ENCODE peak calls at places on chromosomes 2 and 18, in seven cellular contexts. Q is tibial artery, X is MM.1S, F is adipocyte, W is neuronal stem cell, L is lower lobe of right lung, V is adrenal gland. D is an unnamed sample. For H3K4me1, the result is how much of the 10 kb centered on the place peaks cover.

GRCh38 chr2:86499326-86499725 is 58.2 kb downstream of the KDM3A start:
- DNase-seq in W (no peak), X (no peak), F (no peak), V (no peak), Q (no peak), L (no peak), D (no peak)

GRCh38 chr18:76821875-76822509 is 365 bp upstream of the ZNF236 start:
- DNase-seq in L (peak), W (peak), X (peak), Q (peak), V (peak), F (peak), D (peak)

GRCh38 chr2:217653240-217653639 is 349.6 kb downstream of the TNS1 start:
- DNase-seq in L (peak), Q (peak), W (no peak), F (peak), V (peak), X (no peak), D (peak)

GRCh38 chr2:51441786-51442185 is 409.9 kb upstream of the NRXN1 start:
- DNase-seq in W (no peak), L (no peak), F (no peak), V (no peak), Q (no peak), X (no peak), D (no peak)

GRCh38 chr2:9136997-9137819 is 69.4 kb upstream of the ASAP2 start:
- DNase-seq in L (no peak), V (no peak), X (no peak), Q (no peak), W (no peak), F (no peak), D (no peak)

GRCh38 chr2:70710276-70710675 is 57.7 kb downstream of the ADD2 start:
- DNase-seq in L (no peak), V (no peak), Q (no peak), W (no peak), X (no peak), F (no peak), D (no peak)

GRCh38 chr18:36412778-36413177 is 115.3 kb downstream of the FHOD3 start:
- DNase-seq in X (peak), Q (no peak), V (peak), L (no peak), W (no peak), F (no peak), D (peak)

GRCh38 chr2:128468186-128468585 is 149.5 kb upstream of the HS6ST1 start:
- DNase-seq in W (no peak), Q (no peak), L (no peak), V (peak), X (no peak), F (no peak), D (no peak)

GRCh38 chr2:75820693-75821092 is 110.0 kb upstream of the GCFC2 start:
- DNase-seq in Q (no peak), V (no peak), F (no peak), X (no peak), W (no peak), L (no peak), D (no peak)

GRCh38 chr2:39602616-39603015 is 63.1 kb upstream of the TMEM178A start:
- DNase-seq in V (no peak), F (no peak), L (no peak), Q (no peak), W (no peak), X (no peak), D (no peak)

GRCh38 chr2:177338177-177338721 is 54.3 kb upstream of the AGPS start:
- DNase-seq in W (no peak), X (no peak), Q (no peak), F (peak), L (no peak), V (no peak), D (no peak)

GRCh38 chr2:227815066-227815465 is 1.4 kb downstream of the CCL20 start:
- DNase-seq in L (no peak), W (no peak), X (no peak), V (no peak), Q (no peak), F (no peak), D (no peak)

GRCh38 chr2:226618875-226619605 is 180.6 kb downstream of the IRS1 start:
- DNase-seq in L (no peak), Q (no peak), X (no peak), F (peak), W (no peak), V (no peak), D (peak)

GRCh38 chr2:10257036-10257435 is 45.7 kb upstream of the HPCAL1 start:
- DNase-seq in F (no peak), Q (no peak), W (no peak), X (no peak), V (no peak), L (no peak), D (no peak)

GRCh38 chr2:151862688-151863087 is 34.5 kb upstream of the ARL5A start:
- DNase-seq in L (no peak), X (no peak), V (no peak), F (no peak), W (no peak), Q (no peak), D (no peak)

GRCh38 chr2:86392873-86393272 is 48.3 kb upstream of the KDM3A start:
- DNase-seq in V (peak), W (no peak), X (no peak), F (no peak), Q (no peak), L (no peak), D (no peak)

GRCh38 chr18:23689616-23690504 is 607 bp downstream of the LAMA3 start:
- DNase-seq in X (no peak), L (peak), W (peak), Q (no peak), F (peak), V (no peak), D (no peak)

GRCh38 chr2:232535761-232536530 is 3.5 kb upstream of the CHRNG start:
- DNase-seq in F (no peak), L (no peak), X (no peak), Q (no peak), W (no peak), V (no peak), D (no peak)

GRCh38 chr2:71064754-71065621 is 3.5 kb upstream of the NAGK start:
- DNase-seq in W (no peak), X (peak), L (no peak), Q (no peak), F (no peak), V (no peak), D (no peak)

GRCh38 chr2:202278944-202279343 is 13.4 kb downstream of the NOP58 start:
- DNase-seq in F (peak), X (no peak), W (no peak), V (no peak), L (no peak), Q (no peak), D (no peak)

GRCh38 chr2:233142355-233142897 is 82.3 kb downstream of the INPP5D start:
- DNase-seq in F (no peak), Q (no peak), W (no peak), L (no peak), X (peak), V (no peak), D (no peak)

GRCh38 chr2:45675130-45675812 is 23.8 kb downstream of the PRKCE start:
- DNase-seq in X (no peak), F (no peak), V (peak), W (no peak), Q (no peak), L (peak), D (no peak)

GRCh38 chr18:11986061-11986460 is 4.8 kb downstream of the IMPA2 start:
- DNase-seq in L (no peak), Q (no peak), V (no peak), W (no peak), F (no peak), X (no peak), D (no peak)

GRCh38 chr2:161136696-161137324 is 23.4 kb upstream of the TANK start:
- DNase-seq in Q (no peak), X (no peak), V (no peak), F (no peak), W (no peak), L (no peak), D (no peak)

GRCh38 chr2:233319256-233319655 is 11.6 kb downstream of the SAG start:
- DNase-seq in Q (no peak), X (no peak), W (no peak), F (no peak), V (no peak), L (no peak), D (no peak)

GRCh38 chr18:78875268-78875997 is 104.2 kb upstream of the SALL3 start:
- DNase-seq in Q (no peak), V (peak), F (peak), L (no peak), W (peak), X (no peak), D (peak)

GRCh38 chr2:202566286-202566685 is 68.5 kb upstream of the FAM117B start:
- DNase-seq in X (no peak), V (no peak), Q (no peak), F (peak), L (no peak), W (no peak), D (no peak)

GRCh38 chr2:181585732-181586131 is 71.2 kb downstream of the CERKL start:
- DNase-seq in F (no peak), Q (no peak), X (no peak), V (no peak), L (no peak), W (no peak), D (no peak)

GRCh38 chr2:204751472-204751871 is 206.2 kb downstream of the PARD3B start:
- DNase-seq in X (no peak), L (no peak), W (no peak), F (no peak), Q (no peak), V (no peak), D (no peak)

GRCh38 chr18:67232406-67232805 is 284.1 kb downstream of the DSEL start:
- DNase-seq in W (no peak), V (no peak), F (peak), L (no peak), Q (no peak), X (no peak), D (peak)

GRCh38 chr2:101396352-101396717 is 9.0 kb upstream of the CREG2 start:
- DNase-seq in L (no peak), V (no peak), X (no peak), F (peak), W (no peak), Q (no peak), D (no peak)

GRCh38 chr2:30503007-30503691 is 56.1 kb downstream of the LCLAT1 start:
- DNase-seq in X (no peak), L (no peak), V (no peak), F (no peak), Q (no peak), W (no peak), D (no peak)

GRCh38 chr2:109637749-109638570 is 23.8 kb downstream of the SOWAHC start:
- DNase-seq in X (peak), V (peak), L (no peak), Q (no peak), W (no peak), F (peak), D (no peak)

GRCh38 chr2:171712051-171712450 is 24.8 kb downstream of the DYNC1I2 start:
- DNase-seq in F (peak), V (no peak), X (no peak), L (no peak), Q (no peak), W (no peak), D (no peak)

GRCh38 chr2:36380624-36381481 is 25.3 kb downstream of the CRIM1 start:
- DNase-seq in V (peak), X (no peak), F (no peak), W (peak), Q (no peak), L (peak), D (no peak)

GRCh38 chr2:237736783-237737182 is 61.8 kb upstream of the RBM44 start:
- DNase-seq in V (peak), W (no peak), F (no peak), X (no peak), Q (no peak), L (no peak), D (no peak)
- H3K4me1 ChIP-seq in V (under half), W (under half), F (under half), X (under half), Q (half or more), L (half or more), D (under half)

DNA sequence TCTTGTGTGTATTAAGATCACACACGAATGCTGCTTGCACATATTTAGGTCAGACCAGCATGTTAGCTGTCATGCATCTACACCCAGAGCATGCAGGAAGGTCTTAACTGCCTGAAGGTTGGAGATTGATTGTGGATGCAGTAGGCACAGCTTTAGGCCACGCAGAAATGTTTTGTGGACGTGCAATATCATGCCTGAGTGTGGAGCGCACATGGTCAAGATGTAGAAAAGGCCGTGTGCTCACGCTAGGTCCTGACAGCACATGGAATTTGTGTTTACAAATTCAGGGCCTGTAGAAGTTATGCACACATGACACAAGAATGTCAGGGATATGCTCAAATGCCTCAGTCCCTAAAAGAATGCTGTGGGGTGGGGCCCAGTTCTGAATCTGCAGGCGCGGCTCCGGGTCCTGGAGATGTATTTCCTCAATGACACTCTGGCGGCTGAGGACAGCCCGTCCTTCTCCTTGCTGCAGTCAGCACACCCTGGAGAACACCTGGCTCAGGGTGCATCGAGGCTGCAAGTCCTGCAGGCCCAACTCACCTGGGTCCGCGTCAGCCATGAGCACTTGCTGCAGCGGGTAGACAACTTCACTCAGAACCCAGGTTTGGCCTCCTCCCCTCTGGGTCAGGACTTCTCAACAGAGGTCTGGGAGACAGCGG is 27.9 kb downstream of the MARCO start:
- DNase-seq in F (no peak), X (no peak), V (no peak), W (no peak), L (no peak), Q (no peak), D (no peak)
- H3K4me1 ChIP-seq in F (under half), X (under half), V (under half), W (under half), L (under half), Q (under half), D (under half)

GRCh38 chr2:134252092-134252775 is 1.6 kb upstream of the MGAT5 start:
- DNase-seq in X (no peak), V (no peak), W (no peak), L (no peak), F (peak), Q (no peak), D (no peak)
- H3K4me1 ChIP-seq in X (half or more), V (under half), W (under half), L (under half), F (under half), Q (under half), D (under half)

GRCh38 chr2:119544075-119545031 is at the start of gene CFAP221:
- DNase-seq in F (peak), L (peak), X (peak), Q (peak), W (peak), V (peak), D (peak)

GRCh38 chr2:119545754-119546445 is 1.7 kb downstream of the CFAP221 start:
- DNase-seq in V (no peak), W (no peak), Q (no peak), X (no peak), F (no peak), L (no peak), D (no peak)

GRCh38 chr2:119545076-119545475 is 827 bp downstream of the CFAP221 start:
- DNase-seq in X (no peak), W (no peak), V (no peak), Q (no peak), L (no peak), F (no peak), D (no peak)

GRCh38 chr2:119548516-119549120 is 4.4 kb downstream of the CFAP221 start:
- DNase-seq in L (no peak), W (no peak), Q (no peak), X (no peak), V (no peak), F (no peak), D (no peak)

DNA sequence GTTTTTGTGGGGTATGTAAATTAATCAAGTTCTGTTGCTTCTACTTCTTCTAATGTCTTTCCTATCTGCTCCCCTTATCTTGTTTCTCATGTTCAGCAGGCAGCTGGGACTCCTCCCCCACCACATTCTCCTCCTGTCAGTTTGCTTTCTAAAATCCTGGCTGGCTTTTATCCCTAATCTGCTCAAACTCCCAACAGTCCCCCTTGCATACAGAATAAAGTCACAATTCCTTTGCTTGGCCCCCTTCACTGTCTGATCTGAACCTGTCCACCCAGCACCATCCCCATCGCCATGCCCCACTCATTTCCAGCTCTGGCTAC is 2.2 kb downstream of the CFAP221 start:
- DNase-seq in Q (no peak), W (no peak), V (no peak), X (no peak), F (no peak), L (no peak), D (no peak)
- H3K4me1 ChIP-seq in Q (under half), W (under half), V (under half), X (under half), F (under half), L (under half), D (under half)

GRCh38 chr2:174586418-174586817 is 11.2 kb downstream of the WIPF1 start:
- DNase-seq in Q (no peak), W (no peak), L (no peak), F (no peak), V (no peak), X (no peak), D (no peak)

GRCh38 chr2:174587607-174588006 is 10.0 kb downstream of the WIPF1 start:
- DNase-seq in W (no peak), F (no peak), L (no peak), X (no peak), V (no peak), Q (no peak), D (no peak)

GRCh38 chr2:174588463-174588862 is 9.1 kb downstream of the WIPF1 start:
- DNase-seq in X (no peak), V (no peak), F (no peak), Q (no peak), L (no peak), W (no peak), D (no peak)

GRCh38 chr2:174585657-174586056 is 11.9 kb downstream of the WIPF1 start:
- DNase-seq in Q (no peak), X (no peak), L (no peak), W (no peak), F (no peak), V (no peak), D (no peak)

DNA sequence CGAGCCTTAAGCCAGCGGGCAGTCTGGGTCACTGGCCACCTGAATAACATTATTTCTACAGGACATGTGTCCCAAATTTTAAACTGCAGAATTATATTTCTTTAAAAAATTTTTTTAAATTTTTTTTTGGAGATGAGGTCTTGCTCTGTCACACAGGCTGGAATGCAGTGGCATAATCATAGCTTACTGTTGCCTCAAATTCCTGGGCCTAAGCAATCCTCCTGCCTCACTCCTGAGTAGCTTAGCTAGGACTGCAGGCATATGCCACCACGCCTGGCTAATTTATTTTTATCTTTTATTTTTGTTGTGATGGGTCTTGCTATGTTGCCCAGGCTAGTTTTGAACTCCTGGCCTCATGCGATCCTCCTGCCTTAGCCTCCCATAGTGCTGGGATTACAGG is 10.7 kb downstream of the WIPF1 start:
- DNase-seq in Q (no peak), L (no peak), W (no peak), X (no peak), V (no peak), F (peak), D (no peak)
- H3K4me1 ChIP-seq in Q (under half), L (under half), W (under half), X (under half), V (under half), F (under half), D (under half)

DNA sequence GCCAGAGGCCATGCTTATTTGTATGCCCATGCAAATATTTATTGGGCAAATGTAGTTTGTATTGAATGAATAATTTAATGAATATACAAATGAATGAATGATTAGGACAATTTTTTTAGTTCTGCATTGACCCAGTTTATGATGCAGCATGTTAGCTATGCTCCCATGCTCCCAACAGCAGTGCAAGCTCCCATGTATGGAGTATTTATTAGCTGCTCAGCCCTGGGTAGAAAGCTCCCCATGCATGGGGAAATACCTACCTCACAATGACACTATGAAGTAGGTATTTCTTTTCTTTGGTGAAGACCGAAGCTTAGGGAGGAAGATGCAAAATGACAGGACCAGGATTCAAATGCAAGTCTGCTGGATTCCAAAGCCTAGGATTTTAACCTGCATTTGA is 84.9 kb downstream of the MAIP1 start:
- DNase-seq in V (no peak), F (peak), L (no peak), Q (no peak), W (no peak), X (no peak), D (no peak)
- H3K4me1 ChIP-seq in V (under half), F (under half), L (under half), Q (under half), W (under half), X (under half), D (under half)

GRCh38 chr2:55232084-55232862 is at the start of the genes CLHC1 and RPS27A:
- DNase-seq in X (peak), L (peak), V (peak), Q (peak), W (peak), F (peak), D (peak)

GRCh38 chr2:55232863-55233657 is 572 bp downstream of the RPS27A start:
- DNase-seq in F (peak), Q (peak), L (peak), V (peak), W (no peak), X (peak), D (peak)

GRCh38 chr2:55230551-55230950 is 1.5 kb downstream of the CLHC1 start:
- DNase-seq in V (no peak), F (no peak), X (no peak), L (no peak), Q (no peak), W (no peak), D (no peak)

GRCh38 chr2:55233658-55233940 is 1.1 kb downstream of the RPS27A start:
- DNase-seq in W (no peak), L (no peak), X (no peak), Q (no peak), F (no peak), V (no peak), D (no peak)

GRCh38 chr2:55231546-55232083 is 478 bp downstream of the CLHC1 start:
- DNase-seq in Q (no peak), L (no peak), W (no peak), V (no peak), F (peak), X (no peak), D (no peak)
- H3K4me1 ChIP-seq in Q (under half), L (under half), W (under half), V (under half), F (under half), X (under half), D (under half)

GRCh38 chr2:43135583-43135982 is 90.8 kb downstream of the ZFP36L2 start:
- DNase-seq in Q (no peak), F (no peak), V (no peak), X (no peak), W (no peak), L (no peak), D (no peak)
- H3K4me1 ChIP-seq in Q (under half), F (under half), V (under half), X (under half), W (under half), L (half or more), D (under half)

D was measured in HAP-1.